ENCODE peak calls at places on chromosomes 16 and 17, in seven cellular contexts. X is GM19239, T is epithelial cell of esophagus, M is NCI-H187, Z is GM12865, S is pancreas, U is neural crest cell. N is an unnamed sample.

GRCh38 chr17:44108440-44109311 is 14.8 kb downstream of the HDAC5 start:
- DNase-seq in X (no peak), T (no peak), M (no peak), Z (no peak), S (peak), U (no peak), N (no peak)

GRCh38 chr16:66408181-66409048 is 18.7 kb upstream of the BEAN1 start:
- DNase-seq in X (no peak), T (peak), M (no peak), Z (no peak), S (no peak), U (no peak), N (peak)

GRCh38 chr17:596763-597644 is 117.6 kb downstream of the VPS53 start:
- DNase-seq in X (no peak), T (peak), M (no peak), Z (peak), S (no peak), U (no peak), N (no peak)

GRCh38 chr17:43661699-43662431 is at the start of gene MEOX1:
- DNase-seq in X (no peak), T (peak), M (no peak), Z (peak), S (no peak), U (no peak), N (no peak)

GRCh38 chr16:68737730-68738590 is 868 bp downstream of the CDH1 start:
- DNase-seq in X (no peak), T (peak), M (no peak), Z (no peak), S (peak), U (no peak), N (no peak)

GRCh38 chr16:8044796-8045195 is 545.5 kb downstream of the TMEM114 start:
- DNase-seq in X (no peak), T (no peak), M (no peak), Z (no peak), S (no peak), U (no peak), N (no peak)

GRCh38 chr16:14458576-14458975 is 171.5 kb downstream of the PARN start:
- DNase-seq in X (no peak), T (no peak), M (no peak), Z (no peak), S (no peak), U (no peak), N (no peak)

GRCh38 chr17:81254955-81255717 is 16.0 kb downstream of the NDUFAF8 start:
- DNase-seq in X (no peak), T (peak), M (peak), Z (no peak), S (peak), U (peak), N (no peak)

GRCh38 chr16:86322840-86323239 is 187.5 kb upstream of the FOXF1 start:
- DNase-seq in X (no peak), T (no peak), M (no peak), Z (no peak), S (no peak), U (no peak), N (no peak)

N was measured in RPMI8226.